ENCODE peak calls at places on chromosomes 13 and 19, in four cellular contexts. Z is kidney epithelial cell, C is H1, L is keratinocyte. V is an unnamed sample.

GRCh38 chr13:44259045-44260042 is 114.3 kb upstream of the SERP2 start:
- DNase-seq in Z (no peak), C (no peak), L (no peak), V (no peak)

GRCh38 chr19:17967258-17968051 is 548 bp downstream of the KCNN1 start:
- DNase-seq in Z (no peak), C (no peak), L (no peak), V (no peak)

GRCh38 chr19:8639821-8640401 is 9.5 kb downstream of the NFILZ start:
- DNase-seq in Z (no peak), C (no peak), L (no peak), V (peak; percentile 80)

GRCh38 chr19:53172892-53173291 is 14.0 kb upstream of the ZNF347 start:
- DNase-seq in Z (no peak), C (no peak), L (no peak), V (no peak)

GRCh38 chr19:54188224-54188871 is 1.0 kb downstream of the MBOAT7 start:
- DNase-seq in Z (no peak), C (no peak), L (no peak), V (peak; percentile 62)

GRCh38 chr13:35672611-35673010 is 196.1 kb upstream of the MAB21L1 start:
- DNase-seq in Z (no peak), C (no peak), L (no peak), V (no peak)

GRCh38 chr19:52020506-52020905 is 7.7 kb downstream of the ZNF614 start:
- DNase-seq in Z (no peak), C (no peak), L (no peak), V (no peak)

GRCh38 chr19:10461047-10461949 is 41.0 kb downstream of the PDE4A start:
- DNase-seq in Z (peak; percentile 51), C (peak; percentile 90), L (peak; percentile 81), V (peak; percentile 100)

GRCh38 chr13:90933097-90933826 is 414.2 kb upstream of the MIR17HG start:
- DNase-seq in Z (no peak), C (no peak), L (no peak), V (no peak)

GRCh38 chr13:104987621-104988020 is 1547.8 kb downstream of the EFNB2 start:
- DNase-seq in Z (no peak), C (no peak), L (no peak), V (no peak)

GRCh38 chr19:11154683-11155047 is 917 bp downstream of the SPC24 start:
- DNase-seq in Z (no peak), C (no peak), L (no peak), V (no peak)

GRCh38 chr13:113804017-113804702 is 45.1 kb downstream of the TMEM255B start:
- DNase-seq in Z (no peak), C (no peak), L (no peak), V (no peak)

GRCh38 chr13:24341439-24341838 is 32.1 kb downstream of the C1QTNF9 start:
- DNase-seq in Z (no peak), C (no peak), L (no peak), V (no peak)

GRCh38 chr19:2755811-2756210 is 16.0 kb upstream of the SLC39A3 start:
- DNase-seq in Z (no peak), C (no peak), L (no peak), V (no peak)

GRCh38 chr19:46726551-46726950 is 9.6 kb upstream of the PRKD2 start:
- DNase-seq in Z (no peak), C (no peak), L (no peak), V (no peak)

GRCh38 chr13:103695320-103695719 is 629.1 kb upstream of the SLC10A2 start:
- DNase-seq in Z (no peak), C (no peak), L (no peak), V (no peak)

GRCh38 chr19:50203281-50204080 is at the start of gene MYH14:
- DNase-seq in Z (no peak), C (peak; percentile 71), L (no peak), V (peak; percentile 98)

GRCh38 chr13:99285432-99286182 is 21.6 kb downstream of the GPR183 start:
- DNase-seq in Z (no peak), C (no peak), L (no peak), V (no peak)

GRCh38 chr13:44403720-44404063 is 30.1 kb downstream of the SERP2 start:
- DNase-seq in Z (no peak), C (no peak), L (no peak), V (peak; percentile 67)

GRCh38 chr19:18457478-18458331 is 19.8 kb upstream of the ISYNA1 start:
- DNase-seq in Z (no peak), C (no peak), L (no peak), V (no peak)

GRCh38 chr19:46232468-46232867 is 2.9 kb downstream of the IGFL1 start:
- DNase-seq in Z (no peak), C (no peak), L (no peak), V (peak; percentile 27)

GRCh38 chr13:25689539-25689938 is 317.8 kb downstream of the ATP8A2 start:
- DNase-seq in Z (no peak), C (no peak), L (no peak), V (no peak)

GRCh38 chr19:42282036-42282762 is 13.1 kb downstream of the CIC start:
- DNase-seq in Z (no peak), C (no peak), L (no peak), V (no peak)

GRCh38 chr13:105389373-105389772 is 1146.1 kb downstream of the EFNB2 start:
- DNase-seq in Z (no peak), C (no peak), L (no peak), V (no peak)

GRCh38 chr13:109154146-109154545 is 524.7 kb downstream of the MYO16 start:
- DNase-seq in Z (no peak), C (no peak), L (no peak), V (no peak)

GRCh38 chr19:17333611-17334413 is 843 bp downstream of the ANO8 start:
- DNase-seq in Z (peak; percentile 70), C (no peak), L (no peak), V (peak; percentile 81)

GRCh38 chr19:7682175-7682855 is 1.7 kb downstream of the TRAPPC5 start:
- DNase-seq in Z (no peak), C (no peak), L (no peak), V (no peak)

GRCh38 chr13:28258401-28258800 is 120.1 kb downstream of the PAN3 start:
- DNase-seq in Z (no peak), C (no peak), L (no peak), V (no peak)

GRCh38 chr13:63435668-63436275 is 2020.1 kb upstream of the PCDH20 start:
- DNase-seq in Z (peak; percentile 92), C (no peak), L (no peak), V (no peak)

GRCh38 chr19:11092181-11092538 is 2.9 kb downstream of the LDLR start:
- DNase-seq in Z (peak; percentile 57), C (no peak), L (no peak), V (no peak)

GRCh38 chr13:97826421-97826965 is 127.0 kb upstream of the IPO5 start:
- DNase-seq in Z (no peak), C (no peak), L (no peak), V (no peak)

DNA sequence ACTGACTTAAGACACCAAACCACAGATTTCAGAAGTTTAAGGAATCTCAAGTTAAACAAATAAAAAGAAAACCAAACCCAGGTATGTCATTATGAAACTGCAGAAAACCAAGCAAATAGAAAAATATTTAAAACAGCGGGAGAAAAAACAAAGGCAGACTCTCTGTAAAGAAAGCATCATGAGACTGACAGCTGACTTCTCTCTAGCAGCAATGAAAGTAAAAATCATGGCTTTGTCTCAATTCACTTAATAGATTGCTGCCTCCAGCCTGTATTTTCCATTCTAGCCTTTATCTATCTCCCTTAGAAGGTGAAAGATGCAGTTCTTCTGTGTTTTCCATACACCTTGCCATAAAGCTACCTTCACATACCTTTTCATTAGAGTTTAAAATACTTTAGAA is 131.1 kb upstream of the IPO5 start:
- DNase-seq in Z (no peak), C (no peak), L (no peak), V (no peak)
- TF ChIP-seq CTCF in Z (no peak), C (no peak), L (no peak), V (no peak)

DNA sequence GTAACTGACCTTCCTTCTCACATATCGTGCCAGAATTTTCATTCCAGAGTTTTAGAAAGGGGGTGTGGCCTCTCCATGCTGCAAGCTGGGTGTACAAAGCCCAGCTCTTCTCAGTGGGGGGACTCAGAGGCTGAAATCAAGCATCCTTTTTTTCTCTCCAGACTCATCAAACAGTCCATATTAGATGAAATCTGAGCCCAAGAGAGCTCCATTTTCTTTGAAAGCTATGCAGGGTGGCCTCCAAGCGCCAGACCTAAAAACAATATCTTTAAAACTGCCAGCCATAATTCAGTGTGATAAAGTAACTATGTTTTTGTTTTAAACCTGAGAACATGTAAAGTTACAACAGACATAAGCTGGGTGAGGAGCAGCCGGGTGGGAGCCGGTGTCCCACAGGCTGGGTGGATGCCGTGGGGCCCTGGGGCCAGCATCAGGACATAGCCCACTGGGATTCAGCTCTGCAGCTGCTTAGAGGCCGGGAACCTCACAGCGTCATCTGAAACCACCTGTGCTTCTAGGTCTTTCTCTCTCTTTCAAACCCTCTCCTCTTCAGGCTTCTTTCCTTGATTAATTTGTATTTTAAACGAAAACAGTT is 249.2 kb downstream of the ZNF536 start:
- DNase-seq in Z (no peak), C (no peak), L (no peak), V (no peak)
- H3K4me3 ChIP-seq in Z (no peak overlapping the region), C (no peak overlapping the region), L (no peak overlapping the region), V (no peak overlapping the region)

DNA sequence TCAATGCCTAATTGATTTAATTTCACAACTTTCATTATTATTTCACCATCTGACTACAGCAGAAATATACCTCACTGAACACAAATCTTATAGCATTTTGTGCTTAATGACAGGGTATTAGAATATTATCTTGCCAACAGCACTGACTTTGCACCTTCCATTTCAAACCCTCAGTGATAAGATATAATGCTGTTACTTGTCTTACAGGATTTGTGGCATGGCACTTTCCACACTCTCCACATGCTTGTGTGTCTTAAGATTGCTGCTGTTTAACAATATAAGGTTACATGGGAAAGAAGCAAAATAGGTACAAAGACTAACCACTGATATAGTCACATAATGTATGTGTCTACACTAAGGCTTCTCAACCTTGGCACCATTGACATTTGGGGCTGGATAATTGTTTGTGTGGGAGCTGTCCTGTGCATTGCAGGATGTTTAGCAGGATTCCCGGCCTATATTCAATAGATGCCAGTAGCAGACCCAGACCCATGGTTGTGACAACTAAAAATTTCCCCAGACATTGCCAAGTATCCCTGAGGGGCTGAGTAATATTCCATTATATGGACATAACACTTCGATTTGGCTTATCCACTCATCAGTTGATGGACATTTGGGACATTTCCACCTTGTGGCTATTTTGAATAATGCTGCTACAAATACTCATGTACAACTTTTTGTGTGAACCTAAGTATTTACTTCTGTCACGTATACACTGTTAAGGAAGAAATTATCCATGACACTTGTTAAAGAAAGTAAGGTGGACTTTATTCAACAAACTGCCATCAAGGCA is 5.7 kb upstream of the DIAPH3 start:
- DNase-seq in Z (no peak), C (no peak), L (no peak), V (no peak)
- TF ChIP-seq CTCF in Z (no peak), C (no peak), L (no peak), V (peak; percentile 54)

GRCh38 chr19:1068111-1069001 is 1.4 kb downstream of the ARHGAP45 start:
- DNase-seq in Z (no peak), C (no peak), L (no peak), V (no peak)

GRCh38 chr19:1070931-1071791 is 4.2 kb downstream of the ARHGAP45 start:
- DNase-seq in Z (no peak), C (no peak), L (no peak), V (peak; percentile 81)

GRCh38 chr19:1069009-1069779 is 2.2 kb downstream of the ARHGAP45 start:
- DNase-seq in Z (no peak), C (no peak), L (no peak), V (no peak)

GRCh38 chr19:1072371-1073015 is 5.5 kb downstream of the ARHGAP45 start:
- DNase-seq in Z (no peak), C (no peak), L (no peak), V (no peak)

DNA sequence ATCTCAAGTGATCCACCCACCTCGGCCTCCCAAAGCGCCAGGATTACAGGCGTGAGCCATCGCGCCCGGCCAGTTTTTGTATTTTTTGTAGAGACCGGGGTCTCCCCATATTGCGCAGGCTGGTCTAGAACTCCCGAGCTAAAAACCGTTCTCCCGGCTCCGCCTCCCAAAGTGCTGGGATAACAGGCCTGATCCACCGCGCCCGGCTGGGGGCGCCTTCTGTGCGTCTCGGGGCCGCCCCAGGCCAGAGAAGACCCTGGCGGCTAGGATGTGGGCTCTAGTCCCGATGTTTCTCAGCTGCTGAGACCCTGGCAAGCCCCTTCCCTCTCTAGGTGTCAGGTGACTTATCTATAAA is 3.6 kb downstream of the ARHGAP45 start:
- DNase-seq in Z (no peak), C (no peak), L (no peak), V (peak; percentile 82)
- H3K4me3 ChIP-seq in Z (no peak overlapping the region), C (peak overlapping the region; percentile 48), L (no peak overlapping the region), V (no peak overlapping the region)

V was measured in endodermal cell.